ENCODE peak calls at places on chromosomes 3 and 15, in ten cellular contexts. One of them, this sample, is unnamed.

GRCh38 chr3:149898771-149899170 is 71.9 kb downstream of the PFN2 start:
- ATAC-seq in naive thymus-derived CD8-positive, alpha-beta T cell: no peak
- ATAC-seq in CD8-positive, alpha-beta T cell: no peak
- ATAC-seq in GM23338: no peak
- ATAC-seq in upper lobe of right lung: no peak
- ATAC-seq in A549: no peak
- ATAC-seq in gastroesophageal sphincter: no peak
- ATAC-seq in Right ventricle myocardium superior: peak
- ATAC-seq in RWPE2: no peak
- ATAC-seq in activated naive CD4-positive, alpha-beta T cell treated with anti-CD3 and anti-CD28 coated beads, Interleukin-2, amount 50 U/mL, for 72 hours: no peak
- ATAC-seq in this sample: peak

GRCh38 chr3:50603261-50604109 is 8.1 kb downstream of the CISH start:
- ATAC-seq in naive thymus-derived CD8-positive, alpha-beta T cell: no peak
- ATAC-seq in CD8-positive, alpha-beta T cell: no peak
- ATAC-seq in GM23338: no peak
- ATAC-seq in upper lobe of right lung: no peak
- ATAC-seq in A549: no peak
- ATAC-seq in gastroesophageal sphincter: no peak
- ATAC-seq in Right ventricle myocardium superior: no peak
- ATAC-seq in RWPE2: no peak
- ATAC-seq in activated naive CD4-positive, alpha-beta T cell treated with anti-CD3 and anti-CD28 coated beads, Interleukin-2, amount 50 U/mL, for 72 hours: no peak
- ATAC-seq in this sample: no peak

GRCh38 chr3:113606539-113607218 is 74.3 kb downstream of the SIDT1 start:
- ATAC-seq in naive thymus-derived CD8-positive, alpha-beta T cell: peak
- ATAC-seq in CD8-positive, alpha-beta T cell: peak
- ATAC-seq in GM23338: peak
- ATAC-seq in upper lobe of right lung: peak
- ATAC-seq in A549: no peak
- ATAC-seq in gastroesophageal sphincter: no peak
- ATAC-seq in Right ventricle myocardium superior: no peak
- ATAC-seq in RWPE2: no peak
- ATAC-seq in activated naive CD4-positive, alpha-beta T cell treated with anti-CD3 and anti-CD28 coated beads, Interleukin-2, amount 50 U/mL, for 72 hours: peak
- ATAC-seq in this sample: no peak

GRCh38 chr3:45547202-45547701 is 47.3 kb upstream of the LIMD1 start:
- ATAC-seq in naive thymus-derived CD8-positive, alpha-beta T cell: no peak
- ATAC-seq in CD8-positive, alpha-beta T cell: no peak
- ATAC-seq in GM23338: no peak
- ATAC-seq in upper lobe of right lung: peak
- ATAC-seq in A549: peak
- ATAC-seq in gastroesophageal sphincter: no peak
- ATAC-seq in Right ventricle myocardium superior: no peak
- ATAC-seq in RWPE2: no peak
- ATAC-seq in activated naive CD4-positive, alpha-beta T cell treated with anti-CD3 and anti-CD28 coated beads, Interleukin-2, amount 50 U/mL, for 72 hours: no peak
- ATAC-seq in this sample: no peak

GRCh38 chr3:41323455-41323854 is 124.2 kb downstream of the CTNNB1 start:
- ATAC-seq in naive thymus-derived CD8-positive, alpha-beta T cell: no peak
- ATAC-seq in CD8-positive, alpha-beta T cell: no peak
- ATAC-seq in GM23338: no peak
- ATAC-seq in upper lobe of right lung: no peak
- ATAC-seq in A549: no peak
- ATAC-seq in gastroesophageal sphincter: no peak
- ATAC-seq in Right ventricle myocardium superior: no peak
- ATAC-seq in RWPE2: no peak
- ATAC-seq in activated naive CD4-positive, alpha-beta T cell treated with anti-CD3 and anti-CD28 coated beads, Interleukin-2, amount 50 U/mL, for 72 hours: no peak
- ATAC-seq in this sample: no peak

GRCh38 chr3:122692674-122693073 is 12.0 kb downstream of the PARP14 start:
- ATAC-seq in naive thymus-derived CD8-positive, alpha-beta T cell: no peak
- ATAC-seq in CD8-positive, alpha-beta T cell: no peak
- ATAC-seq in GM23338: no peak
- ATAC-seq in upper lobe of right lung: peak
- ATAC-seq in A549: no peak
- ATAC-seq in gastroesophageal sphincter: no peak
- ATAC-seq in Right ventricle myocardium superior: no peak
- ATAC-seq in RWPE2: no peak
- ATAC-seq in activated naive CD4-positive, alpha-beta T cell treated with anti-CD3 and anti-CD28 coated beads, Interleukin-2, amount 50 U/mL, for 72 hours: no peak
- ATAC-seq in this sample: no peak

GRCh38 chr15:93146601-93147000 is 57.6 kb upstream of the RGMA start:
- ATAC-seq in naive thymus-derived CD8-positive, alpha-beta T cell: no peak
- ATAC-seq in CD8-positive, alpha-beta T cell: no peak
- ATAC-seq in GM23338: no peak
- ATAC-seq in upper lobe of right lung: no peak
- ATAC-seq in A549: no peak
- ATAC-seq in gastroesophageal sphincter: no peak
- ATAC-seq in Right ventricle myocardium superior: no peak
- ATAC-seq in RWPE2: no peak
- ATAC-seq in activated naive CD4-positive, alpha-beta T cell treated with anti-CD3 and anti-CD28 coated beads, Interleukin-2, amount 50 U/mL, for 72 hours: no peak
- ATAC-seq in this sample: no peak

GRCh38 chr3:69236808-69237707 is 114.7 kb upstream of the LMOD3 start:
- ATAC-seq in naive thymus-derived CD8-positive, alpha-beta T cell: peak
- ATAC-seq in CD8-positive, alpha-beta T cell: peak
- ATAC-seq in GM23338: peak
- ATAC-seq in upper lobe of right lung: peak
- ATAC-seq in A549: no peak
- ATAC-seq in gastroesophageal sphincter: peak
- ATAC-seq in Right ventricle myocardium superior: peak
- ATAC-seq in RWPE2: no peak
- ATAC-seq in activated naive CD4-positive, alpha-beta T cell treated with anti-CD3 and anti-CD28 coated beads, Interleukin-2, amount 50 U/mL, for 72 hours: no peak
- ATAC-seq in this sample: no peak

GRCh38 chr15:90489514-90489913 is 40.2 kb upstream of the CRTC3 start:
- ATAC-seq in naive thymus-derived CD8-positive, alpha-beta T cell: no peak
- ATAC-seq in CD8-positive, alpha-beta T cell: no peak
- ATAC-seq in GM23338: no peak
- ATAC-seq in upper lobe of right lung: no peak
- ATAC-seq in A549: no peak
- ATAC-seq in gastroesophageal sphincter: no peak
- ATAC-seq in Right ventricle myocardium superior: no peak
- ATAC-seq in RWPE2: peak
- ATAC-seq in activated naive CD4-positive, alpha-beta T cell treated with anti-CD3 and anti-CD28 coated beads, Interleukin-2, amount 50 U/mL, for 72 hours: peak
- ATAC-seq in this sample: no peak

GRCh38 chr3:150613709-150614480 is 10.8 kb downstream of the SELENOT start:
- ATAC-seq in naive thymus-derived CD8-positive, alpha-beta T cell: no peak
- ATAC-seq in CD8-positive, alpha-beta T cell: no peak
- ATAC-seq in GM23338: no peak
- ATAC-seq in upper lobe of right lung: no peak
- ATAC-seq in A549: no peak
- ATAC-seq in gastroesophageal sphincter: no peak
- ATAC-seq in Right ventricle myocardium superior: no peak
- ATAC-seq in RWPE2: no peak
- ATAC-seq in activated naive CD4-positive, alpha-beta T cell treated with anti-CD3 and anti-CD28 coated beads, Interleukin-2, amount 50 U/mL, for 72 hours: peak
- ATAC-seq in this sample: no peak

GRCh38 chr15:43218908-43219706 is 1.7 kb downstream of the EPB42 start:
- ATAC-seq in naive thymus-derived CD8-positive, alpha-beta T cell: no peak
- ATAC-seq in CD8-positive, alpha-beta T cell: no peak
- ATAC-seq in GM23338: peak
- ATAC-seq in upper lobe of right lung: no peak
- ATAC-seq in A549: peak
- ATAC-seq in gastroesophageal sphincter: no peak
- ATAC-seq in Right ventricle myocardium superior: no peak
- ATAC-seq in RWPE2: peak
- ATAC-seq in activated naive CD4-positive, alpha-beta T cell treated with anti-CD3 and anti-CD28 coated beads, Interleukin-2, amount 50 U/mL, for 72 hours: no peak
- ATAC-seq in this sample: peak

GRCh38 chr3:169344465-169344864 is 319.0 kb downstream of the MECOM start:
- ATAC-seq in naive thymus-derived CD8-positive, alpha-beta T cell: no peak
- ATAC-seq in CD8-positive, alpha-beta T cell: no peak
- ATAC-seq in GM23338: no peak
- ATAC-seq in upper lobe of right lung: no peak
- ATAC-seq in A549: no peak
- ATAC-seq in gastroesophageal sphincter: no peak
- ATAC-seq in Right ventricle myocardium superior: no peak
- ATAC-seq in RWPE2: peak
- ATAC-seq in activated naive CD4-positive, alpha-beta T cell treated with anti-CD3 and anti-CD28 coated beads, Interleukin-2, amount 50 U/mL, for 72 hours: no peak
- ATAC-seq in this sample: no peak

GRCh38 chr3:107387555-107387954 is 10.3 kb downstream of the CCDC54 start:
- ATAC-seq in naive thymus-derived CD8-positive, alpha-beta T cell: no peak
- ATAC-seq in CD8-positive, alpha-beta T cell: no peak
- ATAC-seq in GM23338: no peak
- ATAC-seq in upper lobe of right lung: no peak
- ATAC-seq in A549: no peak
- ATAC-seq in gastroesophageal sphincter: no peak
- ATAC-seq in Right ventricle myocardium superior: no peak
- ATAC-seq in RWPE2: peak
- ATAC-seq in activated naive CD4-positive, alpha-beta T cell treated with anti-CD3 and anti-CD28 coated beads, Interleukin-2, amount 50 U/mL, for 72 hours: no peak
- ATAC-seq in this sample: peak

GRCh38 chr3:193816656-193817311 is 223.8 kb downstream of the OPA1 start:
- ATAC-seq in naive thymus-derived CD8-positive, alpha-beta T cell: no peak
- ATAC-seq in CD8-positive, alpha-beta T cell: no peak
- ATAC-seq in GM23338: peak
- ATAC-seq in upper lobe of right lung: peak
- ATAC-seq in A549: peak
- ATAC-seq in gastroesophageal sphincter: peak
- ATAC-seq in Right ventricle myocardium superior: peak
- ATAC-seq in RWPE2: no peak
- ATAC-seq in activated naive CD4-positive, alpha-beta T cell treated with anti-CD3 and anti-CD28 coated beads, Interleukin-2, amount 50 U/mL, for 72 hours: no peak
- ATAC-seq in this sample: no peak

GRCh38 chr3:62100233-62100989 is 272.9 kb downstream of the FEZF2 start:
- ATAC-seq in naive thymus-derived CD8-positive, alpha-beta T cell: no peak
- ATAC-seq in CD8-positive, alpha-beta T cell: no peak
- ATAC-seq in GM23338: no peak
- ATAC-seq in upper lobe of right lung: no peak
- ATAC-seq in A549: no peak
- ATAC-seq in gastroesophageal sphincter: no peak
- ATAC-seq in Right ventricle myocardium superior: no peak
- ATAC-seq in RWPE2: no peak
- ATAC-seq in activated naive CD4-positive, alpha-beta T cell treated with anti-CD3 and anti-CD28 coated beads, Interleukin-2, amount 50 U/mL, for 72 hours: no peak
- ATAC-seq in this sample: no peak

GRCh38 chr3:69983546-69984265 is 15.8 kb upstream of the SAMMSON start:
- ATAC-seq in naive thymus-derived CD8-positive, alpha-beta T cell: no peak
- ATAC-seq in CD8-positive, alpha-beta T cell: no peak
- ATAC-seq in GM23338: no peak
- ATAC-seq in upper lobe of right lung: peak
- ATAC-seq in A549: no peak
- ATAC-seq in gastroesophageal sphincter: no peak
- ATAC-seq in Right ventricle myocardium superior: no peak
- ATAC-seq in RWPE2: no peak
- ATAC-seq in activated naive CD4-positive, alpha-beta T cell treated with anti-CD3 and anti-CD28 coated beads, Interleukin-2, amount 50 U/mL, for 72 hours: peak
- ATAC-seq in this sample: no peak

GRCh38 chr3:195696632-195697278 is 24.0 kb upstream of the MUC20 start:
- ATAC-seq in naive thymus-derived CD8-positive, alpha-beta T cell: no peak
- ATAC-seq in CD8-positive, alpha-beta T cell: no peak
- ATAC-seq in GM23338: peak
- ATAC-seq in upper lobe of right lung: peak
- ATAC-seq in A549: no peak
- ATAC-seq in gastroesophageal sphincter: no peak
- ATAC-seq in Right ventricle myocardium superior: peak
- ATAC-seq in RWPE2: no peak
- ATAC-seq in activated naive CD4-positive, alpha-beta T cell treated with anti-CD3 and anti-CD28 coated beads, Interleukin-2, amount 50 U/mL, for 72 hours: no peak
- ATAC-seq in this sample: no peak

GRCh38 chr3:27606537-27606936 is 115.6 kb downstream of the EOMES start:
- ATAC-seq in naive thymus-derived CD8-positive, alpha-beta T cell: no peak
- ATAC-seq in CD8-positive, alpha-beta T cell: no peak
- ATAC-seq in GM23338: no peak
- ATAC-seq in upper lobe of right lung: no peak
- ATAC-seq in A549: peak
- ATAC-seq in gastroesophageal sphincter: no peak
- ATAC-seq in Right ventricle myocardium superior: no peak
- ATAC-seq in RWPE2: peak
- ATAC-seq in activated naive CD4-positive, alpha-beta T cell treated with anti-CD3 and anti-CD28 coated beads, Interleukin-2, amount 50 U/mL, for 72 hours: no peak
- ATAC-seq in this sample: no peak

GRCh38 chr15:58241872-58242271 is 103.7 kb downstream of the AQP9 start:
- ATAC-seq in naive thymus-derived CD8-positive, alpha-beta T cell: no peak
- ATAC-seq in CD8-positive, alpha-beta T cell: no peak
- ATAC-seq in GM23338: no peak
- ATAC-seq in upper lobe of right lung: peak
- ATAC-seq in A549: peak
- ATAC-seq in gastroesophageal sphincter: no peak
- ATAC-seq in Right ventricle myocardium superior: peak
- ATAC-seq in RWPE2: no peak
- ATAC-seq in activated naive CD4-positive, alpha-beta T cell treated with anti-CD3 and anti-CD28 coated beads, Interleukin-2, amount 50 U/mL, for 72 hours: no peak
- ATAC-seq in this sample: peak

GRCh38 chr3:112321867-112322652 is 10.9 kb upstream of the CD200 start:
- ATAC-seq in naive thymus-derived CD8-positive, alpha-beta T cell: no peak
- ATAC-seq in CD8-positive, alpha-beta T cell: no peak
- ATAC-seq in GM23338: peak
- ATAC-seq in upper lobe of right lung: no peak
- ATAC-seq in A549: no peak
- ATAC-seq in gastroesophageal sphincter: no peak
- ATAC-seq in Right ventricle myocardium superior: no peak
- ATAC-seq in RWPE2: no peak
- ATAC-seq in activated naive CD4-positive, alpha-beta T cell treated with anti-CD3 and anti-CD28 coated beads, Interleukin-2, amount 50 U/mL, for 72 hours: no peak
- ATAC-seq in this sample: no peak

GRCh38 chr3:44058022-44058867 is 183.4 kb upstream of the TOPAZ1 start:
- ATAC-seq in naive thymus-derived CD8-positive, alpha-beta T cell: peak
- ATAC-seq in CD8-positive, alpha-beta T cell: peak
- ATAC-seq in GM23338: peak
- ATAC-seq in upper lobe of right lung: peak
- ATAC-seq in A549: peak
- ATAC-seq in gastroesophageal sphincter: no peak
- ATAC-seq in Right ventricle myocardium superior: no peak
- ATAC-seq in RWPE2: peak
- ATAC-seq in activated naive CD4-positive, alpha-beta T cell treated with anti-CD3 and anti-CD28 coated beads, Interleukin-2, amount 50 U/mL, for 72 hours: peak
- ATAC-seq in this sample: peak

GRCh38 chr3:24352893-24353553 is 141.6 kb downstream of the THRB start:
- ATAC-seq in naive thymus-derived CD8-positive, alpha-beta T cell: no peak
- ATAC-seq in CD8-positive, alpha-beta T cell: no peak
- ATAC-seq in GM23338: no peak
- ATAC-seq in upper lobe of right lung: no peak
- ATAC-seq in A549: no peak
- ATAC-seq in gastroesophageal sphincter: no peak
- ATAC-seq in Right ventricle myocardium superior: no peak
- ATAC-seq in RWPE2: no peak
- ATAC-seq in activated naive CD4-positive, alpha-beta T cell treated with anti-CD3 and anti-CD28 coated beads, Interleukin-2, amount 50 U/mL, for 72 hours: no peak
- ATAC-seq in this sample: no peak

GRCh38 chr15:33278816-33279612 is 31.8 kb upstream of the RYR3 start:
- ATAC-seq in naive thymus-derived CD8-positive, alpha-beta T cell: no peak
- ATAC-seq in CD8-positive, alpha-beta T cell: no peak
- ATAC-seq in GM23338: peak
- ATAC-seq in upper lobe of right lung: peak
- ATAC-seq in A549: peak
- ATAC-seq in gastroesophageal sphincter: no peak
- ATAC-seq in Right ventricle myocardium superior: no peak
- ATAC-seq in RWPE2: peak
- ATAC-seq in activated naive CD4-positive, alpha-beta T cell treated with anti-CD3 and anti-CD28 coated beads, Interleukin-2, amount 50 U/mL, for 72 hours: no peak
- ATAC-seq in this sample: peak

GRCh38 chr15:96948981-96949380 is 618.5 kb downstream of the NR2F2 start:
- ATAC-seq in naive thymus-derived CD8-positive, alpha-beta T cell: no peak
- ATAC-seq in CD8-positive, alpha-beta T cell: no peak
- ATAC-seq in GM23338: no peak
- ATAC-seq in upper lobe of right lung: no peak
- ATAC-seq in A549: no peak
- ATAC-seq in gastroesophageal sphincter: no peak
- ATAC-seq in Right ventricle myocardium superior: no peak
- ATAC-seq in RWPE2: no peak
- ATAC-seq in activated naive CD4-positive, alpha-beta T cell treated with anti-CD3 and anti-CD28 coated beads, Interleukin-2, amount 50 U/mL, for 72 hours: no peak
- ATAC-seq in this sample: no peak

GRCh38 chr3:71005797-71006321 is 577.7 kb downstream of the FOXP1 start:
- ATAC-seq in naive thymus-derived CD8-positive, alpha-beta T cell: no peak
- ATAC-seq in CD8-positive, alpha-beta T cell: no peak
- ATAC-seq in GM23338: no peak
- ATAC-seq in upper lobe of right lung: no peak
- ATAC-seq in A549: no peak
- ATAC-seq in gastroesophageal sphincter: peak
- ATAC-seq in Right ventricle myocardium superior: peak
- ATAC-seq in RWPE2: no peak
- ATAC-seq in activated naive CD4-positive, alpha-beta T cell treated with anti-CD3 and anti-CD28 coated beads, Interleukin-2, amount 50 U/mL, for 72 hours: no peak
- ATAC-seq in this sample: no peak

GRCh38 chr3:171954644-171955365 is 84.6 kb upstream of the FNDC3B start:
- ATAC-seq in naive thymus-derived CD8-positive, alpha-beta T cell: no peak
- ATAC-seq in CD8-positive, alpha-beta T cell: no peak
- ATAC-seq in GM23338: no peak
- ATAC-seq in upper lobe of right lung: peak
- ATAC-seq in A549: no peak
- ATAC-seq in gastroesophageal sphincter: no peak
- ATAC-seq in Right ventricle myocardium superior: peak
- ATAC-seq in RWPE2: peak
- ATAC-seq in activated naive CD4-positive, alpha-beta T cell treated with anti-CD3 and anti-CD28 coated beads, Interleukin-2, amount 50 U/mL, for 72 hours: no peak
- ATAC-seq in this sample: peak

GRCh38 chr3:28972921-28973320 is 307.9 kb upstream of the RBMS3 start:
- ATAC-seq in naive thymus-derived CD8-positive, alpha-beta T cell: no peak
- ATAC-seq in CD8-positive, alpha-beta T cell: no peak
- ATAC-seq in GM23338: no peak
- ATAC-seq in upper lobe of right lung: no peak
- ATAC-seq in A549: no peak
- ATAC-seq in gastroesophageal sphincter: no peak
- ATAC-seq in Right ventricle myocardium superior: no peak
- ATAC-seq in RWPE2: no peak
- ATAC-seq in activated naive CD4-positive, alpha-beta T cell treated with anti-CD3 and anti-CD28 coated beads, Interleukin-2, amount 50 U/mL, for 72 hours: peak
- ATAC-seq in this sample: no peak

GRCh38 chr3:64449026-64449425 is 223.8 kb upstream of the PRICKLE2 start:
- ATAC-seq in naive thymus-derived CD8-positive, alpha-beta T cell: no peak
- ATAC-seq in CD8-positive, alpha-beta T cell: no peak
- ATAC-seq in GM23338: no peak
- ATAC-seq in upper lobe of right lung: no peak
- ATAC-seq in A549: no peak
- ATAC-seq in gastroesophageal sphincter: no peak
- ATAC-seq in Right ventricle myocardium superior: no peak
- ATAC-seq in RWPE2: no peak
- ATAC-seq in activated naive CD4-positive, alpha-beta T cell treated with anti-CD3 and anti-CD28 coated beads, Interleukin-2, amount 50 U/mL, for 72 hours: no peak
- ATAC-seq in this sample: no peak